ENCODE peak calls at places on chromosomes 7 and 10, in ten cellular contexts. One of them, this sample, is unnamed. For H3K4me1, the result is how much of the 10 kb centered on the place peaks cover.

GRCh38 chr7:85184599-85185354 is 2.1 kb downstream of the SEMA3D start:
- DNase-seq in PC-9: no peak
- DNase-seq in left ventricle myocardium inferior: no peak
- DNase-seq in H9: peak
- DNase-seq in K562: no peak
- DNase-seq in uterus: no peak
- DNase-seq in left lung: peak
- DNase-seq in endothelial cell of umbilical vein: no peak
- DNase-seq in transverse colon: peak
- DNase-seq in tibial nerve: no peak
- DNase-seq in this sample: no peak

GRCh38 chr10:74957199-74958084 is 131.0 kb downstream of the KAT6B start:
- DNase-seq in uterus: no peak
- DNase-seq in left lung: no peak
- DNase-seq in endothelial cell of umbilical vein: no peak
- DNase-seq in left ventricle myocardium inferior: no peak
- DNase-seq in K562: no peak
- DNase-seq in transverse colon: no peak
- DNase-seq in tibial nerve: no peak
- DNase-seq in H9: no peak
- DNase-seq in PC-9: no peak
- DNase-seq in this sample: no peak

GRCh38 chr7:111647881-111648280 is 85.6 kb upstream of the IMMP2L start:
- DNase-seq in K562: no peak
- DNase-seq in uterus: no peak
- DNase-seq in H9: no peak
- DNase-seq in endothelial cell of umbilical vein: no peak
- DNase-seq in tibial nerve: no peak
- DNase-seq in transverse colon: no peak
- DNase-seq in PC-9: no peak
- DNase-seq in left ventricle myocardium inferior: no peak
- DNase-seq in left lung: no peak
- DNase-seq in this sample: no peak

GRCh38 chr10:63765126-63765525 is 243.9 kb downstream of the REEP3 start:
- DNase-seq in PC-9: no peak
- DNase-seq in transverse colon: no peak
- DNase-seq in K562: no peak
- DNase-seq in H9: no peak
- DNase-seq in left lung: no peak
- DNase-seq in uterus: no peak
- DNase-seq in left ventricle myocardium inferior: no peak
- DNase-seq in tibial nerve: no peak
- DNase-seq in endothelial cell of umbilical vein: no peak
- DNase-seq in this sample: no peak

GRCh38 chr7:116173051-116174028 is 37.0 kb upstream of the TES start:
- DNase-seq in PC-9: peak
- DNase-seq in endothelial cell of umbilical vein: peak
- DNase-seq in tibial nerve: no peak
- DNase-seq in left lung: no peak
- DNase-seq in uterus: no peak
- DNase-seq in transverse colon: no peak
- DNase-seq in K562: peak
- DNase-seq in H9: no peak
- DNase-seq in left ventricle myocardium inferior: no peak
- DNase-seq in this sample: no peak

GRCh38 chr7:107891619-107892366 is 810 bp downstream of the DLD start:
- DNase-seq in tibial nerve: no peak
- DNase-seq in endothelial cell of umbilical vein: peak
- DNase-seq in H9: no peak
- DNase-seq in PC-9: no peak
- DNase-seq in transverse colon: no peak
- DNase-seq in K562: peak
- DNase-seq in uterus: no peak
- DNase-seq in left lung: no peak
- DNase-seq in left ventricle myocardium inferior: no peak
- DNase-seq in this sample: no peak

GRCh38 chr10:130039141-130039540 is 71.5 kb downstream of the C10orf143 start:
- DNase-seq in H9: no peak
- DNase-seq in tibial nerve: no peak
- DNase-seq in transverse colon: no peak
- DNase-seq in endothelial cell of umbilical vein: no peak
- DNase-seq in left ventricle myocardium inferior: no peak
- DNase-seq in uterus: no peak
- DNase-seq in K562: no peak
- DNase-seq in PC-9: no peak
- DNase-seq in left lung: no peak
- DNase-seq in this sample: no peak

GRCh38 chr10:124174673-124175645 is 81.6 kb upstream of the CHST15 start:
- DNase-seq in transverse colon: no peak
- DNase-seq in uterus: no peak
- DNase-seq in left lung: no peak
- DNase-seq in tibial nerve: no peak
- DNase-seq in H9: peak
- DNase-seq in K562: no peak
- DNase-seq in left ventricle myocardium inferior: no peak
- DNase-seq in PC-9: no peak
- DNase-seq in endothelial cell of umbilical vein: no peak
- DNase-seq in this sample: no peak

GRCh38 chr10:89643431-89643811 is 1.6 kb downstream of the PANK1 start:
- DNase-seq in left ventricle myocardium inferior: no peak
- DNase-seq in endothelial cell of umbilical vein: no peak
- DNase-seq in left lung: no peak
- DNase-seq in transverse colon: no peak
- DNase-seq in H9: no peak
- DNase-seq in tibial nerve: no peak
- DNase-seq in uterus: no peak
- DNase-seq in K562: no peak
- DNase-seq in PC-9: no peak
- DNase-seq in this sample: no peak

GRCh38 chr10:89643812-89644690 is 991 bp downstream of the PANK1 start:
- DNase-seq in left lung: peak
- DNase-seq in transverse colon: peak
- DNase-seq in K562: peak
- DNase-seq in left ventricle myocardium inferior: peak
- DNase-seq in PC-9: peak
- DNase-seq in endothelial cell of umbilical vein: peak
- DNase-seq in uterus: peak
- DNase-seq in tibial nerve: peak
- DNase-seq in H9: peak
- DNase-seq in this sample: peak

GRCh38 chr10:89645742-89646172 is 715 bp upstream of the PANK1 start:
- DNase-seq in H9: no peak
- DNase-seq in left ventricle myocardium inferior: no peak
- DNase-seq in tibial nerve: no peak
- DNase-seq in transverse colon: peak
- DNase-seq in uterus: no peak
- DNase-seq in left lung: no peak
- DNase-seq in endothelial cell of umbilical vein: no peak
- DNase-seq in PC-9: peak
- DNase-seq in K562: no peak
- DNase-seq in this sample: no peak

GRCh38 chr10:89644967-89645741 is at the start of gene PANK1:
- DNase-seq in K562: peak
- DNase-seq in PC-9: peak
- DNase-seq in tibial nerve: peak
- DNase-seq in left lung: peak
- DNase-seq in endothelial cell of umbilical vein: peak
- DNase-seq in transverse colon: peak
- DNase-seq in H9: peak
- DNase-seq in uterus: peak
- DNase-seq in left ventricle myocardium inferior: peak
- DNase-seq in this sample: peak

DNA sequence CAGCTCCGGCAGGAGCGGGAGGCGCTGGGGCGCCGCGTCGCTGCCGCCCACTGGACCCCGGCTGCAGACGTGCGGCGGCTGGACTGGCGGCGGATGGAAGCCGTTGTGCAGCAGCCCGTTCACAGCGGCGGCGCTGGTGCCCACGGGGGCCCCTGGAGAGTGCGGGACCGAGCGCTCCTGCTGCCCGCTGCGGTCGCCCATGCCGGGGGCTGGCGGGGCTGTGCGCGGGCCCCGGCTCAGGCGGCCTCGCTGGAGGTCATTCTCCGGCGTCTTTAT is 413 bp downstream of the PANK1 start:
- DNase-seq in left lung: peak
- DNase-seq in transverse colon: no peak
- DNase-seq in tibial nerve: no peak
- DNase-seq in endothelial cell of umbilical vein: peak
- DNase-seq in PC-9: no peak
- DNase-seq in H9: no peak
- DNase-seq in uterus: no peak
- DNase-seq in K562: no peak
- DNase-seq in left ventricle myocardium inferior: no peak
- DNase-seq in this sample: no peak
- TF ChIP-seq CTCF in left lung: no peak
- TF ChIP-seq CTCF in transverse colon: no peak
- TF ChIP-seq CTCF in tibial nerve: no peak
- TF ChIP-seq CTCF in endothelial cell of umbilical vein: no peak
- TF ChIP-seq CTCF in PC-9: no peak
- TF ChIP-seq CTCF in H9: no peak
- TF ChIP-seq CTCF in uterus: no peak
- TF ChIP-seq CTCF in K562: no peak
- TF ChIP-seq CTCF in left ventricle myocardium inferior: no peak
- TF ChIP-seq CTCF in this sample: no peak

GRCh38 chr7:2814682-2815522 is 29.2 kb downstream of the GNA12 start:
- DNase-seq in left lung: no peak
- DNase-seq in PC-9: no peak
- DNase-seq in tibial nerve: no peak
- DNase-seq in left ventricle myocardium inferior: no peak
- DNase-seq in uterus: no peak
- DNase-seq in endothelial cell of umbilical vein: no peak
- DNase-seq in K562: no peak
- DNase-seq in H9: peak
- DNase-seq in transverse colon: no peak
- DNase-seq in this sample: no peak
- H3K4me1 ChIP-seq in left lung: under half
- H3K4me1 ChIP-seq in PC-9: half or more
- H3K4me1 ChIP-seq in tibial nerve: under half
- H3K4me1 ChIP-seq in left ventricle myocardium inferior: half or more
- H3K4me1 ChIP-seq in uterus: under half
- H3K4me1 ChIP-seq in endothelial cell of umbilical vein: under half
- H3K4me1 ChIP-seq in K562: under half
- H3K4me1 ChIP-seq in H9: under half
- H3K4me1 ChIP-seq in transverse colon: under half
- H3K4me1 ChIP-seq in this sample: under half

GRCh38 chr10:6013413-6014192 is 36.3 kb upstream of the IL15RA start:
- DNase-seq in endothelial cell of umbilical vein: no peak
- DNase-seq in left lung: no peak
- DNase-seq in transverse colon: no peak
- DNase-seq in PC-9: no peak
- DNase-seq in left ventricle myocardium inferior: no peak
- DNase-seq in K562: no peak
- DNase-seq in uterus: no peak
- DNase-seq in tibial nerve: no peak
- DNase-seq in H9: no peak
- DNase-seq in this sample: no peak

GRCh38 chr10:6011558-6011957 is 34.2 kb upstream of the IL15RA start:
- DNase-seq in tibial nerve: no peak
- DNase-seq in left lung: no peak
- DNase-seq in PC-9: no peak
- DNase-seq in transverse colon: no peak
- DNase-seq in uterus: no peak
- DNase-seq in K562: no peak
- DNase-seq in H9: no peak
- DNase-seq in endothelial cell of umbilical vein: no peak
- DNase-seq in left ventricle myocardium inferior: no peak
- DNase-seq in this sample: no peak

GRCh38 chr10:6012506-6012905 is 35.2 kb upstream of the IL15RA start:
- DNase-seq in transverse colon: no peak
- DNase-seq in K562: no peak
- DNase-seq in left ventricle myocardium inferior: no peak
- DNase-seq in PC-9: no peak
- DNase-seq in endothelial cell of umbilical vein: no peak
- DNase-seq in H9: no peak
- DNase-seq in tibial nerve: no peak
- DNase-seq in uterus: no peak
- DNase-seq in left lung: no peak
- DNase-seq in this sample: no peak

GRCh38 chr10:6017781-6018354 is 40.5 kb upstream of the IL15RA start:
- DNase-seq in H9: no peak
- DNase-seq in left lung: no peak
- DNase-seq in transverse colon: peak
- DNase-seq in left ventricle myocardium inferior: no peak
- DNase-seq in K562: no peak
- DNase-seq in PC-9: no peak
- DNase-seq in endothelial cell of umbilical vein: no peak
- DNase-seq in uterus: no peak
- DNase-seq in tibial nerve: no peak
- DNase-seq in this sample: no peak

DNA sequence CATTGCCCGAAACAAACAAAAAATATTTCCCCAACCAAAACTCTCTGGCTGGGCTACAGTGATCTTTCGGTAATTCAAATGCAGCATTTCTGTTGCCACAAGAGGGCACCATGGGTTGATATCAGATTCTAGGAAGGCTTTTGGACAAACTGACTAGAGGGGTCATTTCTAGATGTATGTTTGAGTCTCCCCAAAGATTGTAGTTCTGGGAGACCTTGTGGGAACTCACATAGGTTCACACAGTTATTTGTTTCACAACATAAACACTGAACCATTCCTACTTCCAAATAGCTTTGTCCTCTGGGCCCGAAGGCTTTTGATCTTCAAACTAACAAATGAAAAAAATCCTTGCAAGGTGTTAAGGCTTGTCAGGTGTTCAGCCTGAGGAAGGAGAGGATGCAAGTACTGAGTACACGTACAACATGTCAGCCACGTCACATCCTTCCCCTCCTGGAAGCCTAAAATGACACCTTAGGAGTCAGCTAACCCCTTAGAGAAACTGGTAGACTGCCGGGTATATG is 37.0 kb upstream of the IL15RA start:
- DNase-seq in left lung: no peak
- DNase-seq in H9: peak
- DNase-seq in PC-9: peak
- DNase-seq in left ventricle myocardium inferior: no peak
- DNase-seq in K562: peak
- DNase-seq in tibial nerve: peak
- DNase-seq in endothelial cell of umbilical vein: peak
- DNase-seq in transverse colon: peak
- DNase-seq in uterus: peak
- DNase-seq in this sample: peak
- TF ChIP-seq CTCF in left lung: peak
- TF ChIP-seq CTCF in H9: peak
- TF ChIP-seq CTCF in PC-9: peak
- TF ChIP-seq CTCF in left ventricle myocardium inferior: peak
- TF ChIP-seq CTCF in K562: peak
- TF ChIP-seq CTCF in tibial nerve: peak
- TF ChIP-seq CTCF in endothelial cell of umbilical vein: peak
- TF ChIP-seq CTCF in transverse colon: peak
- TF ChIP-seq CTCF in uterus: peak
- TF ChIP-seq CTCF in this sample: peak

GRCh38 chr10:93294004-93294403 is 188.1 kb downstream of the MYOF start:
- DNase-seq in endothelial cell of umbilical vein: no peak
- DNase-seq in left ventricle myocardium inferior: no peak
- DNase-seq in transverse colon: no peak
- DNase-seq in uterus: no peak
- DNase-seq in tibial nerve: no peak
- DNase-seq in H9: no peak
- DNase-seq in PC-9: no peak
- DNase-seq in K562: no peak
- DNase-seq in left lung: no peak
- DNase-seq in this sample: no peak

GRCh38 chr10:93296151-93296550 is 186.0 kb downstream of the MYOF start:
- DNase-seq in H9: no peak
- DNase-seq in tibial nerve: no peak
- DNase-seq in K562: no peak
- DNase-seq in left ventricle myocardium inferior: no peak
- DNase-seq in PC-9: no peak
- DNase-seq in endothelial cell of umbilical vein: no peak
- DNase-seq in left lung: no peak
- DNase-seq in transverse colon: no peak
- DNase-seq in uterus: no peak
- DNase-seq in this sample: no peak

GRCh38 chr10:93288679-93289634 is 193.2 kb downstream of the MYOF start:
- DNase-seq in tibial nerve: peak
- DNase-seq in uterus: peak
- DNase-seq in left lung: no peak
- DNase-seq in endothelial cell of umbilical vein: peak
- DNase-seq in K562: peak
- DNase-seq in H9: peak
- DNase-seq in left ventricle myocardium inferior: peak
- DNase-seq in PC-9: peak
- DNase-seq in transverse colon: peak
- DNase-seq in this sample: peak

GRCh38 chr10:93287775-93288174 is 194.4 kb downstream of the MYOF start:
- DNase-seq in transverse colon: no peak
- DNase-seq in endothelial cell of umbilical vein: no peak
- DNase-seq in left ventricle myocardium inferior: no peak
- DNase-seq in uterus: no peak
- DNase-seq in PC-9: peak
- DNase-seq in left lung: no peak
- DNase-seq in H9: peak
- DNase-seq in tibial nerve: no peak
- DNase-seq in K562: no peak
- DNase-seq in this sample: no peak

DNA sequence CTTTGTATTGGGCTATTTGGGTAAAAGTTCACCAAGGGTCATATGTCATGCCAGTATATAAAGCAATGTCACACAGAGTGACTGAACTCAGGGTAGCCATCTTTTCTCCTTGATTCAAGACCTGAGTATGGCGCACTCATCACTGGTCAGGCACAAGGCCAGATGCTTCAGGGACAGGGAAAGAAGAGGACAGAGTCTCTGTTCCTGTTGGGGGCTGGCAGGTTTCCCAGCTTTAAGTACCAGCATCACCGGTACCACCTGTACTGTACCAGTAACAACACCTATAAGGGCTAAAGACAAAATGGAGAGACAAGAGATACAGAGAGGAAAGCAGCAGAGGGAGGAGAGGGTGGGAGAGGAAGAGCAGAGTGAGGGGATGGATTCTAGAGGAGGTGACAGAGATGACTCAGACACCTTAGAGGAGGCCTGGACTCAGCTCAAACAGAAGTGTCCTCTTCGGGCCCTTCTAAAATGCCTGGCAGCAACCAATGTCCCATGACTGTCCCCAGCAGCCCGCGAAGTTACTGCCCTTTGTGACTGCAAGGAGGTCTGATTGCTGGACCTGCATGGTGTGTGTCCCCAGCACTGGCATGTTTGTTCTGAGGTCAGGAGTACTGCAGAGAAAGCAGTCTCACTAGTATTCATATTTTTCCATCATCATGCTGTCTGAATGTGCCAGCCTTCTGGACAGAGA is 191.3 kb downstream of the MYOF start:
- DNase-seq in endothelial cell of umbilical vein: no peak
- DNase-seq in uterus: no peak
- DNase-seq in transverse colon: no peak
- DNase-seq in tibial nerve: no peak
- DNase-seq in PC-9: no peak
- DNase-seq in K562: no peak
- DNase-seq in left ventricle myocardium inferior: no peak
- DNase-seq in H9: no peak
- DNase-seq in left lung: no peak
- DNase-seq in this sample: no peak
- H3K4me1 ChIP-seq in endothelial cell of umbilical vein: under half
- H3K4me1 ChIP-seq in uterus: under half
- H3K4me1 ChIP-seq in transverse colon: under half
- H3K4me1 ChIP-seq in tibial nerve: under half
- H3K4me1 ChIP-seq in PC-9: under half
- H3K4me1 ChIP-seq in K562: under half
- H3K4me1 ChIP-seq in left ventricle myocardium inferior: under half
- H3K4me1 ChIP-seq in H9: under half
- H3K4me1 ChIP-seq in left lung: under half
- H3K4me1 ChIP-seq in this sample: under half